ENCODE peak calls at places on chromosomes 6 and 20, in six cellular contexts. S, G, K, P, Z and E are unnamed samples.

GRCh38 chr6:159833556-159833955 is 33.5 kb downstream of the PNLDC1 start:
- DNase-seq in K (no peak), S (no peak), G (no peak), Z (no peak), P (no peak), E (no peak)

GRCh38 chr20:6698056-6698455 is 69.4 kb upstream of the BMP2 start:
- DNase-seq in G (no peak), P (no peak), Z (no peak), K (no peak), S (peak; percentile 91), E (peak; percentile 53)

GRCh38 chr6:142822383-142822782 is 122.6 kb downstream of the HIVEP2 start:
- DNase-seq in G (no peak), P (no peak), Z (no peak), S (no peak), K (no peak), E (no peak)

GRCh38 chr20:6579417-6579816 is 188.1 kb upstream of the BMP2 start:
- DNase-seq in K (no peak), Z (no peak), S (no peak), G (no peak), P (no peak), E (no peak)

GRCh38 chr6:24824142-24824755 is 25.5 kb upstream of the ARMH2 start:
- DNase-seq in Z (no peak), G (no peak), K (no peak), P (no peak), S (no peak), E (no peak)

GRCh38 chr6:17684134-17684533 is 22.6 kb downstream of the NUP153 start:
- DNase-seq in P (no peak), K (no peak), G (no peak), Z (no peak), S (no peak), E (no peak)

GRCh38 chr6:163427498-163428254 is 13.2 kb downstream of the QKI start:
- DNase-seq in K (peak; percentile 26), S (no peak), P (no peak), G (no peak), Z (no peak), E (no peak)

GRCh38 chr6:121694389-121695185 is 259.1 kb downstream of the GJA1 start:
- DNase-seq in G (no peak), K (no peak), Z (no peak), S (no peak), P (no peak), E (no peak)

GRCh38 chr20:31838646-31839292 is 6.6 kb downstream of the FOXS1 start:
- DNase-seq in G (no peak), S (no peak), K (no peak), Z (no peak), P (no peak), E (no peak)

GRCh38 chr20:828987-829386 is 4.5 kb upstream of the FAM110A start:
- DNase-seq in K (no peak), P (no peak), S (no peak), Z (no peak), G (no peak), E (no peak)
- H3K27ac ChIP-seq in K (no peak overlapping the region), P (no peak overlapping the region), S (no peak overlapping the region), Z (no peak overlapping the region), G (peak overlapping the region; percentile 30), E (no peak overlapping the region)

GRCh38 chr6:158772172-158772571 is 47.0 kb downstream of the EZR start:
- DNase-seq in K (no peak), Z (no peak), G (no peak), S (no peak), P (no peak), E (no peak)

GRCh38 chr6:158775832-158776231 is 43.3 kb downstream of the EZR start:
- DNase-seq in G (no peak), Z (no peak), P (no peak), S (no peak), K (no peak), E (no peak)

GRCh38 chr6:158774734-158775449 is 44.3 kb downstream of the EZR start:
- DNase-seq in Z (no peak), G (no peak), P (no peak), K (no peak), S (no peak), E (no peak)

GRCh38 chr6:158772851-158773371 is 46.3 kb downstream of the EZR start:
- DNase-seq in Z (no peak), G (no peak), K (no peak), S (no peak), P (no peak), E (no peak)

DNA sequence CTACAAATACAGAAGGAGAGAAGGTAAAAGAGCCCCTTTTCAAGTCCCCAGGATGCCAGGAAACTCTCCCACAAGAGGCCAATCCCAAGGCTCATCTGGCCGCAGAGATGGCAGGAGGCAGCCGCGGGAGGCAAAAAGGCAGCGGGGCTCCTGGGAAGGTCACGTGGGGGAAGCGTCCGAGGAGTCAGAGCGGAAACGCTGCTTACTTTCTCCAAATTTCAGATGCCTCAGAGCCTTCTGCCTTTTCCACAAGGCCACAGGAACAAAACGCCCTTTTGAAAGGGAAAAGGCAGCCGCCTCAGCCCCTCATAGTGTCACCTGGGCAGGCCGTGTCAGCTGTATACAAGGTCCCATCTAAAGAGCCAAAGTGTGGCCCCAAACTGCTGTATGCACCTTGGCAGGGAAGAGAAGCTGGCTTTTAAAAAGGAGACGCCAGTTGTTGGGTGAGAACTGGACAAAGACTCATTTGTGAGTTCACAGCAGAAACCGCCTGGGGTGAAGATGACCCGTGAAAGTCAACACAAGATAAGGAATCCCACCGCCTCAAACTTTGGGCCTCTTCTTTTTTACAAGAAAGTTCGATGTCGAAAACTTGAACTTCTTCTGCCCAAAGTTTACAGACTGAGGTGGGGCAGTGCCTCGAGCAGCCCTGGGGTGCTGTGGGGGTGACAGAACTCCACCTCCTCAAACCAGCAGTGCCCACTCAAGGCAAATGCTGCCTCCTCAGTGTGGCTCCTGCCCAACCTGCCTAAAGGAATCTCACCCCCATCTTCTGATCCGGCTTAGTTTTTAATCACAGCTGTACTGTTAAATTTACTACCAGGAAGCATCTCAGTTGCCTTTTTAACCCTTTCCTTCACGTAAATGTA is 45.4 kb downstream of the EZR start:
- DNase-seq in G (no peak), K (no peak), P (no peak), S (peak; percentile 85), Z (no peak), E (no peak)
- H3K36me3 ChIP-seq in G (no peaks in the 10 kb centered on the region), K (peaks cover 82% of the 10 kb centered on the region), P (peaks cover 55% of the 10 kb centered on the region), S (peaks cover 98% of the 10 kb centered on the region), Z (peaks cover 79% of the 10 kb centered on the region), E (peaks cover 73% of the 10 kb centered on the region)

GRCh38 chr6:26233608-26234420 is 131.2 kb upstream of the BTN3A2 start:
- DNase-seq in Z (peak; percentile 62), G (peak; percentile 57), P (no peak), S (peak; percentile 82), K (peak; percentile 81), E (no peak)
- H3K4me1 ChIP-seq in Z (peaks cover 14% of the 10 kb centered on the region), G (peaks cover 19% of the 10 kb centered on the region), P (no peaks in the 10 kb centered on the region), S (no peaks in the 10 kb centered on the region), K (no peaks in the 10 kb centered on the region), E (peaks cover 12% of the 10 kb centered on the region)

DNA sequence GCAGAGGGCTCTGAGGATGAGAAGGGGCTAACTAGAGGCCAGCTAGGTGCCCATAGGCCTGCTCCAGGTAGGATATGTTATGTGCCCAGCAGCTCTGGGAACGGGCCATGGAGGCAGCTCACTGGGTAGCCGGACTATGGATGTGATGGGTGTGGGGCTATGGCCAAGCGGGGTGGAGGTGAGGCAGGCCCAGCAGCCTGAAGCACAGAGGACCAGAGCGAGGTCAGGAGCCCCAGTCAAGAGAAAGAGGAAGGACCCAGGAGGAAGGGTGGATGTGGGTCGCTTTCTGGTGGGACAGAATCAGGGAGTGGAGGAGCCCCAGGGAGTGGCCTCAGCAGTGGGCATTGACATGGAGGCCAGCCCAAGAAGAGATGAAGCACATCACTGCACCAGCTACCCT is 117.9 kb upstream of the MLN start:
- DNase-seq in Z (no peak), P (no peak), S (no peak), K (no peak), G (no peak), E (no peak)
- H3K27ac ChIP-seq in Z (no peak overlapping the region), P (no peak overlapping the region), S (no peak overlapping the region), K (no peak overlapping the region), G (no peak overlapping the region), E (no peak overlapping the region)

DNA sequence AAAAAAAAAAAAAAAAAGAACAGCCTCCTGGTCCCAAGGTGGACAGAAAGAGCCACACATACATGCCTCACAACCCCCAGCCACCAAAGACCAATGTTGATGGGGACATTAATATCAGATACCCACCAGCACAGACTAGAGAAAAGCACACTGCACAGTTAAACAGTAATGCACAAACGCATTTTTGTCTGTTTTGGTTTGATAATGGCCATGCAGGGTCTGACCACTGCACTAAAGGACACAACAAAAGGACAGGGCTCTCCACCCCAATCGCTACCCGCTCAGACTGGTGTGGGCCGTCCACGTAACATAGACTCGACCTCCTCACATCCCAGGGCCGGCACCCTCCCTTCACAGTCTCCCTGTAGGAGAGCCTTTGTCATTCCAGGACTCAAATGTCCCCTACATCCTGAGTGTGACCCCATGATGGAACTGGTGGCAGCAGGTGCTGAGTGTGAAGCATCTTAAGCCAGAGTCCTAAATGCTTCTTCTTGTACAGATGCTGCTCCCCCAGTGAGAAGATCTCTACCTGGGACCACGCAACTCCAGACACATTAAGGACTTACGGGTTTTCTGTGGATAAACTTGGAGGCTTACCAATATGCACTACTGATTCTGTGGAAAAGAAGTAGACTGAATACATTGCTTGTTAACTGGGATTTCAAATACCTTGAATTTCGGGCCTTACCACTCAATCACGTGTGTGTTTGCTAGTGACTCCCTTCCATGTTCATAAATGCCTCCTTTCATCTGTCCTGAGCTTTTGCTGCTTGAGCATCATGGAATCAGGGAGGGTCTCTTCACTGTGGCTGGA is 28.0 kb downstream of the RRBP1 start:
- DNase-seq in K (no peak), Z (no peak), S (no peak), G (peak; percentile 6), P (no peak), E (no peak)
- H3K36me3 ChIP-seq in K (peaks cover 5% of the 10 kb centered on the region), Z (no peaks in the 10 kb centered on the region), S (peaks cover 67% of the 10 kb centered on the region), G (no peaks in the 10 kb centered on the region), P (peaks cover 11% of the 10 kb centered on the region), E (no peaks in the 10 kb centered on the region)

GRCh38 chr6:31659649-31660223 is 842 bp downstream of the C6orf47 start:
- DNase-seq in G (no peak), P (no peak), S (peak; percentile 70), Z (no peak), K (peak; percentile 32), E (no peak)
- H3K4me1 ChIP-seq in G (peaks cover 51% of the 10 kb centered on the region), P (peaks cover 25% of the 10 kb centered on the region), S (peaks cover 11% of the 10 kb centered on the region), Z (peaks cover 58% of the 10 kb centered on the region), K (peaks cover 43% of the 10 kb centered on the region), E (peaks cover 6% of the 10 kb centered on the region)

GRCh38 chr20:62236200-62236599 is 2.1 kb upstream of the OSBPL2 start:
- DNase-seq in P (no peak), G (no peak), S (no peak), K (no peak), Z (no peak), E (no peak)
- H3K27ac ChIP-seq in P (no peak overlapping the region), G (peak overlapping the region; percentile 75), S (peak overlapping the region; percentile 84), K (no peak overlapping the region), Z (no peak overlapping the region), E (no peak overlapping the region)

DNA sequence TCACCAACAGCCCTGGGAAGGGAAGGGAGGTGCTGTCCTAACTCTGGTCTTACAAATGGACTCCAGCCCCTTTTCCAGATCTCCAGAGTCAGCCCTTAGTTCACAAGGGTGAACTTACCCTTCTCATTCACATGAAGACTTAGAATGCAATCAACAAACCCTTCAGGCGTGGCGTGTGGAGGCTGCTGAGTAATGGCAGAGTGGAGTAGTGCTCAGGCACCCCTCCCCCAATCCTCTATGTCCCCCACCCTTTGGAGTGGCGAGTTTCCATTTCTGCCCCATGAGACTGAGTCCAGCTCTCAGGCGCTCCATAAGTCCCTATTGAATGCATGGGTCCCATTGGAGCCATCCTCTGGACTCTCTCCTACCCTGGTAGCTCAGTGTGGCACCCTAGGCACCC is 3.3 kb downstream of the SNAI1 start:
- DNase-seq in G (no peak), S (no peak), P (no peak), K (no peak), Z (no peak), E (no peak)
- H3K36me3 ChIP-seq in G (no peaks in the 10 kb centered on the region), S (peaks cover 48% of the 10 kb centered on the region), P (no peaks in the 10 kb centered on the region), K (no peaks in the 10 kb centered on the region), Z (no peaks in the 10 kb centered on the region), E (no peaks in the 10 kb centered on the region)